ENCODE peak calls at places on chromosomes 1 and 21, in five cellular contexts. V, O, I, Y and D are unnamed samples.

GRCh38 chr1:16324456-16324890 is 27.8 kb downstream of the FBXO42 start:
- DNase-seq in V (no peak), Y (no peak), I (no peak), O (peak), D (no peak)

GRCh38 chr1:79006564-79006963 is at the start of gene ADGRL4:
- DNase-seq in I (peak), V (no peak), O (peak), Y (peak), D (peak)

GRCh38 chr21:40043423-40043822 is 176.2 kb downstream of the PCP4 start:
- DNase-seq in Y (no peak), I (no peak), O (no peak), V (no peak), D (no peak)

GRCh38 chr1:209485759-209486158 is 97.8 kb upstream of the CAMK1G start:
- DNase-seq in V (no peak), O (no peak), Y (no peak), I (no peak), D (no peak)

GRCh38 chr1:3671371-3672180 is 19.3 kb downstream of the TP73 start:
- DNase-seq in O (no peak), Y (no peak), I (peak), V (no peak), D (no peak)

GRCh38 chr1:16236495-16237342 is at the start of gene CPLANE2:
- DNase-seq in Y (peak), I (peak), O (peak), V (peak), D (peak)

GRCh38 chr1:15696956-15697521 is 12.9 kb downstream of the PLEKHM2 start:
- DNase-seq in Y (no peak), O (no peak), V (peak), I (no peak), D (no peak)

GRCh38 chr1:42957880-42958487 is 684 bp downstream of the SLC2A1 start:
- DNase-seq in Y (peak), O (peak), V (no peak), I (peak), D (peak)

GRCh38 chr1:210360852-210361477 is 32.3 kb downstream of the HHAT start:
- DNase-seq in I (no peak), V (no peak), O (peak), Y (peak), D (no peak)

GRCh38 chr1:16464917-16465625 is 24.5 kb downstream of the NECAP2 start:
- DNase-seq in V (no peak), I (no peak), Y (no peak), O (no peak), D (no peak)

GRCh38 chr21:25983745-25984144 is 186.8 kb downstream of the APP start:
- DNase-seq in I (no peak), V (no peak), Y (no peak), O (peak), D (no peak)

GRCh38 chr1:111463029-111463683 is 10.6 kb upstream of the C1orf162 start:
- DNase-seq in Y (no peak), V (no peak), I (no peak), O (peak), D (no peak)

GRCh38 chr1:183544598-183545297 is 45.5 kb downstream of the NCF2 start:
- DNase-seq in I (no peak), Y (peak), V (no peak), O (no peak), D (no peak)

GRCh38 chr1:181704556-181704955 is 221.2 kb downstream of the CACNA1E start:
- DNase-seq in Y (no peak), V (no peak), I (no peak), O (no peak), D (no peak)

GRCh38 chr1:156431366-156432108 is 62.5 kb downstream of the RHBG start:
- DNase-seq in Y (no peak), V (no peak), O (no peak), I (no peak), D (no peak)

GRCh38 chr1:68010094-68010493 is 40.3 kb downstream of the DIRAS3 start:
- DNase-seq in Y (peak), O (peak), V (no peak), I (no peak), D (no peak)

GRCh38 chr1:105608713-105609112 is 1447.8 kb upstream of the PRMT6 start:
- DNase-seq in I (no peak), V (no peak), Y (no peak), O (peak), D (no peak)

GRCh38 chr1:42137766-42138165 is 15.4 kb upstream of the GUCA2B start:
- DNase-seq in I (no peak), Y (no peak), O (no peak), V (no peak), D (no peak)

GRCh38 chr1:50492142-50492541 is 68.9 kb upstream of the DMRTA2 start:
- DNase-seq in V (no peak), I (no peak), Y (no peak), O (no peak), D (no peak)

GRCh38 chr1:57845041-57845440 is 421.2 kb upstream of the DAB1 start:
- DNase-seq in O (peak), Y (no peak), V (no peak), I (no peak), D (no peak)

GRCh38 chr1:47495176-47495713 is 57.4 kb downstream of the FOXD2 start:
- DNase-seq in V (no peak), Y (no peak), O (no peak), I (no peak), D (no peak)

GRCh38 chr1:189752461-189752860 is 725.2 kb downstream of the BRINP3 start:
- DNase-seq in Y (no peak), V (no peak), O (no peak), I (no peak), D (no peak)

GRCh38 chr1:12276225-12276624 is 46.4 kb downstream of the VPS13D start:
- DNase-seq in Y (peak), V (no peak), I (peak), O (peak), D (peak)

GRCh38 chr1:69700770-69701169 is 133.0 kb downstream of the LRRC7 start:
- DNase-seq in V (no peak), Y (peak), I (peak), O (peak), D (peak)

DNA sequence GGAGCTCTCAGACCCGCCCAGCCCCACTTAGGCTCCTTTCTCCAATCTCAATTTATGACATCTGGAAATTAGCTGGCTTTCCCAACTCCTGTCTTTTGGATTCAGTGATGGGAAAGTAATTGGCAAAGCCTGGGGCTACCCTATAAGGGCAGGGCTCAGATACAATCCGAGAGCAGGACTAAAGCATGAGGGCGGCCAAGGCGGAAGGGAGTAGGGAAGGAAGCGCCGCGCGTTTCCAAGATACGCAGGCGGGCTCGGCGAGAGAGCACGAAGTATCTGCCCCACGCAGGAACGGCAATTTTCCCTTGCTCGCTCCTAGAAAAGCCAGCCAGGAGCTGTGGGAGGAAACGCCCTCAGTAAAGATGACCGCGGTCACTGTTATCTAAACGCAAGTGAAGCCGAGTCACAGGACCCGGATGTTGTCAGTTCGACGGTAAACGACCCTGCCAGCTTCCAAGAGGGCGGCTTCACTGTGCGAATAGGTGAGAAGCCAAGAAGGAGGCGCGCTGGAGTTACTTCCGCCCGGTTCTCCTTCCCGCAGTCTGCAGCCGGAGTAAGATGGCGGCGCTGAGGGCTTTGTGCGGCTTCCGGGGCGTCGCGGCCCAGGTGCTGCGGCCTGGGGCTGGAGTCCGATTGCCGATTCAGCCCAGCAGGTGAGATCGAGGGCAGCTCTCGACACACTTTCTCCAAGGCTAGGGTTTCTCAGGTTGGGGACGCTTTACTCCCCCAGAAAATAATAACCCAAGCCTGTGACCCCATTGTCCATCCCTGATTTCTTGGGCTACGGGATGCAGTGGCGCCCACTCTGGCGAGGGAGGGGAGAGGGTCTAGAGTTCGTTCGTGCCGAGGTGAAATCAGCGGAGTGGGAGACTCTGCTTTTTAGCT is at the start of gene NDUFS2:
- DNase-seq in I (peak), O (peak), V (peak), Y (peak), D (peak)
- TF ChIP-seq CTCF in I (no peak), O (peak), V (no peak), Y (peak), D (no peak)

GRCh38 chr21:37462087-37462861 is 95.7 kb downstream of the DYRK1A start:
- DNase-seq in Y (no peak), O (no peak), V (no peak), I (no peak), D (no peak)

GRCh38 chr21:37461494-37461893 is 94.9 kb downstream of the DYRK1A start:
- DNase-seq in O (peak), Y (no peak), V (peak), I (no peak), D (no peak)

GRCh38 chr21:37459575-37459974 is 93.0 kb downstream of the DYRK1A start:
- DNase-seq in O (peak), I (no peak), V (no peak), Y (no peak), D (no peak)

GRCh38 chr21:37458669-37459276 is 92.2 kb downstream of the DYRK1A start:
- DNase-seq in I (no peak), O (no peak), V (no peak), Y (no peak), D (no peak)

GRCh38 chr21:37460196-37460595 is 93.6 kb downstream of the DYRK1A start:
- DNase-seq in Y (peak), I (peak), V (no peak), O (no peak), D (peak)
- TF ChIP-seq CTCF in Y (peak), I (no peak), V (no peak), O (peak), D (no peak)

GRCh38 chr1:31957701-31958674 is 19.8 kb upstream of the PTP4A2 start:
- DNase-seq in O (no peak), V (peak), I (no peak), Y (peak), D (no peak)

GRCh38 chr1:31959521-31959920 is 21.4 kb upstream of the PTP4A2 start:
- DNase-seq in V (no peak), Y (no peak), O (no peak), I (no peak), D (no peak)

GRCh38 chr1:31952825-31953220 is 14.7 kb upstream of the PTP4A2 start:
- DNase-seq in Y (no peak), I (no peak), O (no peak), V (no peak), D (no peak)

GRCh38 chr1:31954607-31955283 is 16.6 kb upstream of the PTP4A2 start:
- DNase-seq in I (no peak), O (peak), V (no peak), Y (no peak), D (no peak)

GRCh38 chr1:31955917-31956736 is 18.0 kb upstream of the PTP4A2 start:
- DNase-seq in V (peak), O (peak), I (peak), Y (peak), D (peak)
- TF ChIP-seq CTCF in V (peak), O (peak), I (no peak), Y (peak), D (no peak)

DNA sequence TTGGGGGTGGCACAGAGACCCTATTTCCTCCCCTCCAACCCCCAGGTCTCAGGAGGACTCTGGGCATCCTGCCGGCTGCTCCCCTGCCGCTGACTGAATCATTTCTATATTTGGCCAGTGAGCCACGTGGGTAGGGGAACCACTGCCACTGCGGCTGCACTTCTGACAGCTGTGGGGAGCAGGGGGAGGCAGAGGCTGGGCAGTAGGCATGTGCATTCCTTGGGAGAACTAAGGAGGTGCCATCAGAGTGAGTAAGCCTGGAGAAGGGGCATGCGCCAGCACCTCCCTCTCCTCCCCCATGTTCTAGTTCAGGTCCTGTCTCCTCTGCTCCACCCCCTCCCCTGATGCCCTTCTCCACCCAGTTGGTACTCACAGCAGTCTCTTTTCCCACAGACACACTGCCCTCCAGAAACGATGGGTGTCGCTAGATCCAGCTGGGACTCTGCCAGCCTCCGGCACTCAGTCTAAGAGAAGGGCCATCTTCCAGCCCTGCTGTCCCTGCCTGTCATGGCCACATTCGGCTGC is 12.0 kb downstream of the PPFIA4 start:
- DNase-seq in O (peak), I (no peak), Y (peak), V (no peak), D (no peak)
- TF ChIP-seq CTCF in O (no peak), I (no peak), Y (no peak), V (no peak), D (no peak)